ENCODE peak calls at places on chromosomes 3 and 15, in nine cellular contexts. F is Right ventricle myocardium superior; D is activated CD8-positive, alpha-beta memory T cell treated with anti-CD3 and anti-CD28 coated beads, Interleukin-2, amount 10 ng/mL, durations not matched to agents 7 days and 5 days; T is hepatocyte; S is NCI-H1048; U is testis; R is AG20443; Z is AG08395; X is NAMALWA. P is an unnamed sample.

GRCh38 chr3:24088782-24089181 is 143.7 kb downstream of the NR1D2 start:
- DNase-seq in T (peak), X (peak), F (no peak), R (peak), D (no peak), Z (peak), S (no peak), U (no peak), P (peak)

GRCh38 chr3:158382479-158382878 is 188.5 kb upstream of the MLF1 start:
- DNase-seq in Z (no peak), S (no peak), T (no peak), U (no peak), F (no peak), D (no peak), R (no peak), X (no peak), P (no peak)

GRCh38 chr3:32175607-32176197 is 62.8 kb upstream of the CMTM8 start:
- DNase-seq in U (peak), T (peak), D (peak), X (peak), S (peak), Z (peak), R (peak), F (no peak), P (peak)

GRCh38 chr3:52069135-52069534 is 12.8 kb upstream of the DUSP7 start:
- DNase-seq in S (no peak), R (no peak), D (no peak), F (no peak), U (no peak), Z (no peak), X (no peak), T (no peak), P (no peak)

GRCh38 chr3:48982686-48983085 is 7.4 kb upstream of the P4HTM start:
- DNase-seq in F (no peak), T (no peak), R (no peak), X (no peak), S (no peak), U (no peak), Z (no peak), D (no peak), P (no peak)

GRCh38 chr15:51837784-51838183 is 8.3 kb downstream of the TMOD3 start:
- DNase-seq in X (peak), Z (no peak), R (no peak), U (no peak), F (no peak), T (no peak), S (no peak), D (no peak), P (peak)

GRCh38 chr3:48503406-48504050 is 446 bp downstream of the SHISA5 start:
- DNase-seq in U (peak), S (no peak), D (no peak), R (peak), X (no peak), F (peak), Z (peak), T (peak), P (no peak)

GRCh38 chr3:113287818-113288648 is 76.7 kb downstream of the BOC start:
- DNase-seq in S (no peak), Z (peak), D (peak), R (peak), X (peak), F (no peak), U (peak), T (peak), P (peak)

GRCh38 chr15:52329150-52329549 is 33.5 kb upstream of the MYO5C start:
- DNase-seq in Z (no peak), U (no peak), T (no peak), X (no peak), D (no peak), R (no peak), F (no peak), S (no peak), P (no peak)

GRCh38 chr3:15976524-15976923 is 178.7 kb upstream of the ANKRD28 start:
- DNase-seq in Z (no peak), T (no peak), S (no peak), D (no peak), R (no peak), X (no peak), F (no peak), U (no peak), P (no peak)

GRCh38 chr3:64187065-64187959 is 38.0 kb downstream of the PRICKLE2 start:
- DNase-seq in S (no peak), F (peak), Z (peak), R (peak), T (peak), X (no peak), U (peak), D (no peak), P (no peak)

GRCh38 chr3:187150599-187150998 is 11.3 kb upstream of the RPL39L start:
- DNase-seq in Z (no peak), R (no peak), T (no peak), D (peak), S (no peak), X (peak), U (peak), F (peak), P (peak)

GRCh38 chr15:75827691-75828090 is 15.6 kb upstream of the UBE2Q2 start:
- DNase-seq in U (no peak), R (no peak), F (no peak), S (no peak), Z (no peak), T (no peak), X (no peak), D (no peak), P (no peak)